ENCODE peak calls at places on chromosomes 12 and 14, in eight cellular contexts. V, T, L, P, G, S, X and U are unnamed samples. For H3K4me1, the result is how much of the 10 kb centered on the place peaks cover.

GRCh38 chr12:107684990-107685359 is 624 bp upstream of the PWP1 start:
- DNase-seq in V (no peak), T (no peak), L (no peak), P (no peak), G (peak), S (peak), X (peak), U (no peak)

GRCh38 chr12:124049451-124050094 is 76.6 kb downstream of the ZNF664 start:
- DNase-seq in V (no peak), T (no peak), L (no peak), P (no peak), G (no peak), S (no peak), X (no peak), U (no peak)

GRCh38 chr12:7642876-7643309 is 22.8 kb downstream of the APOBEC1 start:
- DNase-seq in V (no peak), T (no peak), L (no peak), P (no peak), G (no peak), S (no peak), X (no peak), U (no peak)

GRCh38 chr12:15634010-15634676 is 155.0 kb downstream of the EPS8 start:
- DNase-seq in V (no peak), T (no peak), L (no peak), P (no peak), G (peak), S (no peak), X (no peak), U (no peak)

GRCh38 chr12:99619389-99620158 is 28.0 kb upstream of the GARIN6 start:
- DNase-seq in V (no peak), T (no peak), L (no peak), P (no peak), G (peak), S (no peak), X (peak), U (no peak)

GRCh38 chr14:105577339-105577861 is 51.0 kb downstream of the TMEM121 start:
- DNase-seq in V (no peak), T (no peak), L (no peak), P (no peak), G (no peak), S (no peak), X (no peak), U (no peak)

GRCh38 chr12:30797689-30798088 is 42.9 kb upstream of the CAPRIN2 start:
- DNase-seq in V (no peak), T (no peak), L (no peak), P (no peak), G (no peak), S (no peak), X (no peak), U (no peak)

GRCh38 chr14:52363001-52363704 is 49.0 kb downstream of the PTGER2 start:
- DNase-seq in V (no peak), T (no peak), L (no peak), P (no peak), G (no peak), S (no peak), X (no peak), U (no peak)

GRCh38 chr12:18258929-18259328 is 2.4 kb upstream of the PIK3C2G start:
- DNase-seq in V (no peak), T (no peak), L (no peak), P (no peak), G (no peak), S (no peak), X (no peak), U (no peak)

GRCh38 chr12:13950502-13950901 is 30.9 kb downstream of the GRIN2B start:
- DNase-seq in V (no peak), T (no peak), L (no peak), P (no peak), G (no peak), S (peak), X (no peak), U (no peak)

GRCh38 chr12:1527789-1528188 is 66.6 kb downstream of the FBXL14 start:
- DNase-seq in V (no peak), T (no peak), L (no peak), P (no peak), G (peak), S (no peak), X (no peak), U (no peak)

GRCh38 chr12:117076410-117077372 is 22.5 kb downstream of the TESC start:
- DNase-seq in V (no peak), T (no peak), L (no peak), P (no peak), G (no peak), S (no peak), X (peak), U (no peak)

GRCh38 chr12:38919191-38919590 is 13.8 kb upstream of the CPNE8 start:
- DNase-seq in V (no peak), T (no peak), L (no peak), P (no peak), G (no peak), S (no peak), X (no peak), U (no peak)

GRCh38 chr14:74592476-74593191 is 19.4 kb downstream of the LTBP2 start:
- DNase-seq in V (peak), T (no peak), L (no peak), P (no peak), G (no peak), S (no peak), X (peak), U (no peak)
- H3K4me1 ChIP-seq in V (under half), T (under half), L (half or more), P (half or more), G (under half), S (under half), X (half or more), U (under half)

DNA sequence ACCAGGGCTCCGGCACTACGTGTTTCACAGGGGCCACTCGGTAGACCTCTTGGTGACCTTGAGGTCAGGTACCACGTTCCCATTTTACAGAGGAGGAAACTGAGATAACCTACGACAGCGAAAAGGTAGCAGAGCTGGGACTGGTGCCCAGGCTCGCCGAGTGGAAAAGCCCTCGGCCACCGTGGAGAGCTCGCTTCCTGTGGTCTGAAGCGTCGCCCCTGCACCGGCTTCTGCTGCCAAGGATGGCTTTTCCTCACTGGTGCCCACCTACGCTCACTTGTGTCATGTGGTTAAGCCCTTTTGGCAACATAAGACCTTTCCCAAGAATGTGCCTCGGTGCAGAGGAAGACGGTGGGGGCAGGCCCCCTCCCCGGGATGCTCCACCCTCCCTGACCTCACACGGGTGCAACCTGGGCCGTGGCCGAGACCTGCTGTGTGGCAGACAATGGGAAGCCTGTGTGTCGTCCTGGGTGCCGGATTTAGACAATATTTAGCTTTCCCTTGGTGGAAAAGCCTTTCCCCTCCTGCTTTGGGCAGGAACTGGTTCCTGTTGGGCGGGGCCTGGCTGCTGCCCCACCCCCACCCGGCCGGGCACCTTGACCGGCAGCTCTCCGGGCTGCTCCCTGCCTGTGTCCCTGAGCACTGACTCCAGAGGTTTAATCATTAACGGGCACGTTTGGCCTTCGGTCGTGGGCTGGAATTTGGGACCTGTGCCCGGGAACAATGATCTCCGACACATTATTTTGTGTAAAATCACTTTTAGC is 32.4 kb upstream of the PPP1R13B start:
- DNase-seq in V (no peak), T (peak), L (peak), P (no peak), G (no peak), S (peak), X (peak), U (no peak)
- TF ChIP-seq POLR2A in V (no peak), T (peak), L (no peak), P (no peak), G (no peak), S (no peak), X (no peak), U (no peak)

DNA sequence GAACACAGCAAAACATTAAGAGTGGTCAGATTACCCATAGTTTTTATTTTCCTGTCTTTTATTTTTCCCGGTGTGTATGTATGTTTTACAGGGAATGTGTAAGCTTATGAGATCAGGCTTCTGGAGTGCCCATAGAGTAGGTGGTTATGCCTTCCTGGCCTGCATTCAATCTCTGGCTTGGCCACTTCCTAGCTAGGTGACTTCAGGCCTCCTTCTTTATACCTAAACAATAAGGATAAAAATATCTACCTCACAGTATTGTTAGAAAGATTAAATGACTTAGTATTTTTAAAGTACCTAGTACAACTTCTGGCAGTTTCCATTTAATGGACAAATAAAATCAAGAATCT is 42.4 kb downstream of the ITPR2 start:
- DNase-seq in V (no peak), T (no peak), L (no peak), P (no peak), G (no peak), S (no peak), X (peak), U (no peak)
- H3K4me1 ChIP-seq in V (under half), T (under half), L (under half), P (half or more), G (under half), S (under half), X (under half), U (under half)

DNA sequence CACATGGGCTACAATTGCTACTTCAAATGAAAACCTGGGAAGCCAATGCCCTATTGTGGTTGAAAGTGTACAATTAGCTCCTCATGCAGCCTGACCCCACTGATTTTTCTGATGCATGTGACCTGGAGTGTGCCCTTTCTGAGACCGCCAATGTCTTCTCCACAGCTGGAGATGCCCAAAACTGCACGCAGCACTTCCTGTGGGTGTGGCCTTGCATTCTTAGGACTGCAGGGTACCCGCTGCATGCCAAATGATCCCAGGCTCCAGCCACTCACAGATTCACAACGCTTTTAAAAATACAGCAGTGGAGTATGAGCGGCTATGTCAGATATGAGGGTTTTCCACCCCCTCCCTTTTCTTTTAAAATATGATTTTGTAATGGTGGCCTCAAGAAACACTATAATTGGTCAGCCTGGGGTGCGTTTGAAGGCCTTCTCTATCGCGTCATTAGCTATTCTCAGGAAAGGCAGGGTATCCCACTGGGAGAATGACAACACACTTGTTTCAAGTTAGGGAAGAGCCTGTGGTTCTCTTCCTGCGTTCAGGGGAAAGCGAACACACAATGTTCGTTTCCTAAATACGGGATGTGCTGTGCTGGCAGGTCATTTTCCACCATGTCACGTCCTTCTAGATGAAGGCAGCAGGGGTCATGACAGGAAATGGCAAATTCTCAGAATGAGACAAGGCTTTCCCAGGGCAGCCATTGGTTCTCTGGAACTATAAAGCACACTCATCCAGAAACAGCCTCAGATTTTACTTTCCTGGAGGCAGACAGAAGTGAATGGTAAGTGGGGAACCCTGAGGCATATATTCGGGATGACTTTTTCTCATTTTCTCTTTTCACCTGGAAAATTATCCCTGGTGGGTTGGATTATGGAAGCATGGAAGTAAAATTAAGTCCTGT is at the start of gene APOLD1:
- DNase-seq in V (no peak), T (peak), L (no peak), P (no peak), G (no peak), S (no peak), X (peak), U (peak)
- TF ChIP-seq POLR2A in V (no peak), T (peak), L (peak), P (peak), G (no peak), S (no peak), X (peak), U (peak)

DNA sequence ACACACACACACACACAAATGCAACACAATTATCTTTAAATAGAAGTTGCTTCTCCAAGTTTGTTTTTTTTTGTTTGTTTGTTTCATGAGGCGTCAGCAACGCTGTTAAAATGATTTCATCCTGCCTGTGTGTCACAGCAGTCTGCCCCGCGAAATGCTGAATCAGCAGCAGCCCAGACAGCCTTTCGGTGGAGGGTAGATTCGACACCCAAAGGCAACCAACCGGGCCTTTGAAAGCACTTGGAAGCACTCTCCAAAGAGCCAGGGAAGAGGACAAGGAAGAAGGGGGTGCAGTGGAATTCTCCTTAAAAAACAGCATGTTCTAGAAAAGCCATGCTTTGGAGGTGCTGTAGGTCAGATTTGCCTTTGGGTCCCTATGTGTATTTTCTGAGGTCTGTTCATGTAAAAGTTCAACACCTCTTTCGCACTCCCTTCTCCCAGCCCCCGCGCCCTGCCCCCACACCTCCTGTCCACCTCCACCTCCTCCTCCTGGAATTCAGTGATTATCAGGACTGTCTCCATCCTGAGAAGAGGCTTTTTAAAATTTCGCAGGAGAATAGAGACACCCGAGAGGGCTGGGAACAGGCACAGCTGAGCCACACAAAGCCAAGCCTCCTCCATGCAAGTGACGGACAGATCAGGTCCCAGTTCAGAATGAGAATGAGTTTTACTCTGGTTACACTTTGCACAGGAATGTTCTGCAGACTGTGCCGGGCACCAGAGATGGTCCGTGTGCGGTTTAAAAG is 177.8 kb downstream of the ETV6 start:
- DNase-seq in V (no peak), T (no peak), L (no peak), P (no peak), G (no peak), S (no peak), X (peak), U (no peak)
- H3K4me1 ChIP-seq in V (half or more), T (under half), L (under half), P (half or more), G (under half), S (under half), X (under half), U (under half)

GRCh38 chr12:65662590-65662989 is 161.7 kb upstream of the HMGA2 start:
- DNase-seq in V (no peak), T (no peak), L (no peak), P (no peak), G (no peak), S (no peak), X (no peak), U (no peak)
- TF ChIP-seq POLR2A in V (no peak), T (no peak), L (no peak), P (no peak), G (no peak), S (no peak), X (no peak), U (no peak)

GRCh38 chr14:49969961-49970360 is 77.1 kb downstream of the ARF6 start:
- DNase-seq in V (no peak), T (no peak), L (no peak), P (no peak), G (no peak), S (no peak), X (no peak), U (no peak)
- H3K4me1 ChIP-seq in V (under half), T (under half), L (half or more), P (under half), G (under half), S (half or more), X (under half), U (under half)